ENCODE peak calls at places on chromosomes 4 and X, in seven cellular contexts. N is upper lobe of right lung, X is pancreas, C is cardiac fibroblast, J is heart left ventricle, A is dorsolateral prefrontal cortex, S is PC-3. E is an unnamed sample.

GRCh38 chr4:104494822-104495559 is at the start of gene CXXC4:
- DNase-seq in N (peak; percentile 80), X (peak; percentile 72), C (peak; percentile 5), J (peak; percentile 78), A (peak; percentile 67), S (no peak), E (peak; percentile 88)

GRCh38 chrX:109270580-109271484 is 211.1 kb downstream of the GUCY2F start:
- DNase-seq in N (peak; percentile 64), X (no peak), C (peak; percentile 49), J (no peak), A (no peak), S (no peak), E (no peak)

GRCh38 chr4:100880012-100880411 is 362.2 kb upstream of the EMCN start:
- DNase-seq in N (no peak), X (no peak), C (no peak), J (no peak), A (no peak), S (no peak), E (no peak)

GRCh38 chr4:25090516-25090915 is 59.8 kb upstream of the LGI2 start:
- DNase-seq in N (no peak), X (no peak), C (peak; percentile 49), J (no peak), A (no peak), S (peak; percentile 43), E (no peak)

GRCh38 chrX:15977644-15978043 is 123.0 kb upstream of the AP1S2 start:
- DNase-seq in N (no peak), X (no peak), C (no peak), J (no peak), A (no peak), S (no peak), E (no peak)

GRCh38 chr4:145505945-145506344 is 24.3 kb downstream of the SMAD1 start:
- DNase-seq in N (no peak), X (no peak), C (no peak), J (no peak), A (no peak), S (no peak), E (no peak)

GRCh38 chr4:150257338-150257737 is 179.1 kb downstream of the DCLK2 start:
- DNase-seq in N (no peak), X (no peak), C (no peak), J (no peak), A (no peak), S (no peak), E (no peak)

GRCh38 chr4:75735525-75735924 is 11.1 kb downstream of the USO1 start:
- DNase-seq in N (no peak), X (no peak), C (no peak), J (no peak), A (no peak), S (no peak), E (no peak)

GRCh38 chrX:110665636-110666035 is 130.0 kb downstream of the CHRDL1 start:
- DNase-seq in N (peak; percentile 63), X (peak; percentile 52), C (peak; percentile 16), J (no peak), A (peak; percentile 14), S (peak; percentile 48), E (peak; percentile 25)

GRCh38 chr4:91622925-91623600 is 680.7 kb upstream of the GRID2 start:
- DNase-seq in N (no peak), X (no peak), C (no peak), J (no peak), A (no peak), S (no peak), E (no peak)

GRCh38 chr4:8159522-8160232 is 1.1 kb upstream of the ABLIM2 start:
- DNase-seq in N (no peak), X (no peak), C (no peak), J (peak; percentile 65), A (no peak), S (no peak), E (no peak)

GRCh38 chr4:24611575-24611974 is 27.2 kb upstream of the DHX15 start:
- DNase-seq in N (no peak), X (no peak), C (no peak), J (no peak), A (no peak), S (no peak), E (no peak)

GRCh38 chr4:84644087-84644486 is 61.2 kb downstream of the CDS1 start:
- DNase-seq in N (no peak), X (no peak), C (no peak), J (no peak), A (no peak), S (no peak), E (no peak)

GRCh38 chrX:130084651-130085237 is 25.6 kb downstream of the ELF4 start:
- DNase-seq in N (no peak), X (no peak), C (no peak), J (no peak), A (no peak), S (no peak), E (no peak)

GRCh38 chr4:107631568-107631967 is 88.5 kb downstream of the PAPSS1 start:
- DNase-seq in N (no peak), X (peak; percentile 27), C (no peak), J (no peak), A (no peak), S (no peak), E (no peak)

GRCh38 chr4:185469539-185470154 is 1.9 kb downstream of the CCDC110 start:
- DNase-seq in N (no peak), X (peak; percentile 29), C (no peak), J (no peak), A (no peak), S (no peak), E (no peak)

GRCh38 chrX:39427492-39428289 is 626.4 kb downstream of the MID1IP1 start:
- DNase-seq in N (no peak), X (no peak), C (peak; percentile 48), J (no peak), A (no peak), S (peak; percentile 15), E (no peak)

GRCh38 chr4:73450398-73451004 is 14.5 kb downstream of the AFP start:
- DNase-seq in N (no peak), X (peak; percentile 33), C (peak; percentile 96), J (peak; percentile 61), A (no peak), S (peak; percentile 77), E (no peak)

GRCh38 chrX:24494544-24495113 is 29.5 kb downstream of the PDK3 start:
- DNase-seq in N (no peak), X (peak; percentile 53), C (peak; percentile 74), J (no peak), A (no peak), S (peak; percentile 91), E (peak; percentile 26)

GRCh38 chrX:150508461-150509367 is 59.7 kb upstream of the MTM1 start:
- DNase-seq in N (peak; percentile 69), X (peak; percentile 84), C (peak; percentile 13), J (peak; percentile 58), A (peak; percentile 50), S (no peak), E (peak; percentile 82)
- H3K4me3 ChIP-seq in N (no peak overlapping the region), X (peak overlapping the region; percentile 4), C (no peak overlapping the region), J (no peak overlapping the region), A (no peak overlapping the region), S (no peak overlapping the region), E (no peak overlapping the region)

GRCh38 chr4:6182390-6183280 is 17.7 kb downstream of the JAKMIP1 start:
- DNase-seq in N (no peak), X (no peak), C (no peak), J (no peak), A (no peak), S (no peak), E (no peak)

GRCh38 chr4:6179362-6179761 is 21.0 kb downstream of the JAKMIP1 start:
- DNase-seq in N (no peak), X (no peak), C (no peak), J (no peak), A (no peak), S (no peak), E (no peak)

GRCh38 chr4:6178757-6179156 is 21.6 kb downstream of the JAKMIP1 start:
- DNase-seq in N (no peak), X (no peak), C (no peak), J (no peak), A (no peak), S (peak; percentile 18), E (no peak)

GRCh38 chr4:6183740-6184139 is 16.6 kb downstream of the JAKMIP1 start:
- DNase-seq in N (no peak), X (no peak), C (no peak), J (no peak), A (no peak), S (no peak), E (no peak)

DNA sequence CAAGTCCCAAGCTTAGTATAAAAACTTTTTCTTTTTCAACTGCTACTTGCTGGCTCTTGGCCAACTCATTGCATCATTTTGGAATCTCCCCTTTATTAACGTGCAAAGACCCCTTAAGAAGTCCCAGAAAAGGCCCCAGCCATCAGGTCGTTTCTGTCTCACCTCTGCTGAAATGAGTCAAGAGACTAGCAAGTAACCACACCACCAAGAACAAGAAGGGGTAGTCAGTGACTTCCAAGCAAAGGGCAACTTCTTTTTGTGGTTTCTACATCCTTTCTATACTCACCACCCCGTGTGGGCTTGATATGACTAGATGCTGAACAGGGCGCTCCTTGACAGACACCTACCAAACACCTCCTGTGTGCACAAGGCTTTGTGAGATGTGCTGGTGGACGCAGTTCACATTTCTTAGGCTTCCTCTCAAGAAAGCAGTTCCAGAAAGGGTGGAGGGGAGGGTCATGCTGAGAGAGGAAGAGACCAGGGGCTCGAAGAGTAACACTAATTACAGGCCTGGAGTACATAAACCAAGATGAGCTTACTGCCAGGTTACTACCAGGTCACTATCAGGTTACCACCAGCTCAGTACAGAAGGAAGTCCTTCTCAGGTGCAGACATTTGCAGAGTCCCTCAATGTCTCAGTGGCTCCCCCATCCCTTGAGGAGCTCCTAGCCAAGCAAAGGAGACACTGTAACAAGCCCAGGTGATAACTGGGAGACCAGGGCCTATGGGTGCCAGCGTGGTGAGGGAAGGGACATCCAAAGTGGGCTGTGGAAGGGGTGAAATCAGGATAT is 19.3 kb downstream of the JAKMIP1 start:
- DNase-seq in N (no peak), X (no peak), C (no peak), J (no peak), A (no peak), S (no peak), E (no peak)
- TF ChIP-seq CTCF in N (no peak), X (no peak), C (no peak), J (no peak), A (no peak), S (no peak), E (no peak)

DNA sequence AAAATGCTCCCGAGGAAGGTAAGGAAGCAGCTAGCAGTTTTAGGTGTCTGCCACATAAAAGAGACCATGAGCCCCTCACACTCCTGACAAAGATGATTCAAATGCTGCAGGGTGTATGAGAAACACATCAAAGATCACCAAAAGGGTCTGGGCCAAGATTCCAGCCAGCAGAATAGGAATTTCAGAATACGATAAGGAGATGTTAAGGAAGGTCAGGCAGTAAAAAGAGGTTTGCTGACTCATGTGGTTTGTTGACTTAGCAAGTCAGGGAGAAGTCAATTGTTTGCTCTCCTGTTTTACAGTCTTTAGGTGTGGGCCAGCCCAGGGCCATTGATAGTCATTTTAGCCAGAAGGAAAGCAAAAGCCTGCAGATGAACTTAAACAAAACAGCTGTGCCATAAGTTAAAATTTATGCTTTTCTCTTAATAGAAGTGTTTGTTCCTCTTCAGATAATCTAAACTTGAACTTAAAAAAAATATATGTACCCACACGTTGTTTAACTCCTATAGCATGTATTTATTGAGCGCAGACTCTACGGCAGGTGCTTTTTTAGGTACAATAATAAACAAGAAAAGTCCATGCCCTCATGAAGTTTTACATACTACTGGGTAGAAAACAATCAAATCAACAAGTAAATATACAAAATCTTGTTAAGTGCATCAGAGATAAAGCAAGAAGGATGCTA is 115.6 kb downstream of the CAMK2D start:
- DNase-seq in N (no peak), X (peak; percentile 53), C (peak; percentile 70), J (no peak), A (no peak), S (peak; percentile 89), E (no peak)
- H3K4me3 ChIP-seq in N (no peak overlapping the region), X (no peak overlapping the region), C (no peak overlapping the region), J (no peak overlapping the region), A (no peak overlapping the region), S (peak overlapping the region; percentile 26), E (no peak overlapping the region)

GRCh38 chrX:119055650-119056049 is 17.1 kb upstream of the CT47C1 start:
- DNase-seq in N (no peak), X (no peak), C (no peak), J (no peak), A (no peak), S (no peak), E (peak; percentile 33)
- TF ChIP-seq CTCF in N (no peak), X (no peak), C (no peak), J (no peak), A (no peak), S (no peak), E (no peak)